ENCODE peak calls at places on chromosomes 6 and 20, in four cellular contexts. Y is EL, F is substantia nigra, G is Kasumi-1. W is an unnamed sample.

GRCh38 chr20:48822879-48823385 is 4.9 kb downstream of the PREX1 start:
- DNase-seq in Y (no peak), G (peak), F (no peak), W (peak)

GRCh38 chr20:36214684-36215256 is 21.5 kb upstream of the AAR2 start:
- DNase-seq in F (no peak), G (peak), Y (peak), W (peak)

GRCh38 chr6:163461696-163462095 is 47.2 kb downstream of the QKI start:
- DNase-seq in G (no peak), F (no peak), Y (no peak), W (no peak)

GRCh38 chr6:45184937-45185336 is 143.2 kb upstream of the RUNX2 start:
- DNase-seq in G (no peak), Y (no peak), F (no peak), W (no peak)

GRCh38 chr20:61306935-61307475 is 54.9 kb downstream of the CDH4 start:
- DNase-seq in G (no peak), F (no peak), Y (no peak), W (no peak)

GRCh38 chr6:68559052-68559451 is 76.0 kb upstream of the ADGRB3 start:
- DNase-seq in F (no peak), Y (no peak), G (peak), W (no peak)

GRCh38 chr20:24956001-24956761 is 7.1 kb downstream of the CST7 start:
- DNase-seq in Y (no peak), F (no peak), G (no peak), W (peak)

GRCh38 chr6:98833101-98834059 is 994 bp upstream of the POU3F2 start:
- DNase-seq in Y (peak), G (peak), F (peak), W (no peak)

GRCh38 chr6:147990159-147990558 is 352.5 kb upstream of the SASH1 start:
- DNase-seq in Y (no peak), G (no peak), F (no peak), W (no peak)

GRCh38 chr6:90429713-90430112 is 133.1 kb upstream of the BACH2 start:
- DNase-seq in Y (no peak), F (no peak), G (no peak), W (no peak)

GRCh38 chr20:61169870-61170269 is 82.2 kb upstream of the CDH4 start:
- DNase-seq in Y (no peak), F (no peak), G (no peak), W (no peak)

GRCh38 chr6:44699851-44700250 is 312.3 kb downstream of the CDC5L start:
- DNase-seq in F (no peak), Y (no peak), G (no peak), W (no peak)

GRCh38 chr20:62202676-62203377 is 17.3 kb downstream of the HRH3 start:
- DNase-seq in F (no peak), G (no peak), Y (no peak), W (no peak)

GRCh38 chr20:32839227-32839981 is 19.3 kb upstream of the EFCAB8 start:
- DNase-seq in Y (no peak), F (no peak), G (no peak), W (no peak)

GRCh38 chr20:10079964-10080363 is 45.2 kb downstream of the ANKEF1 start:
- DNase-seq in Y (peak), F (no peak), G (no peak), W (no peak)

GRCh38 chr20:52601295-52601971 is 370.7 kb upstream of the TSHZ2 start:
- DNase-seq in F (no peak), G (no peak), Y (no peak), W (no peak)

GRCh38 chr6:7119272-7119801 is 11.6 kb downstream of the RREB1 start:
- DNase-seq in Y (no peak), F (no peak), G (no peak), W (no peak)

GRCh38 chr20:5863040-5863811 is 87.1 kb downstream of the TRMT6 start:
- DNase-seq in G (peak), Y (peak), F (peak), W (no peak)

GRCh38 chr6:33144373-33144772 is 47.9 kb downstream of the COL11A2 start:
- DNase-seq in F (no peak), G (peak), Y (no peak), W (no peak)

GRCh38 chr20:55888655-55889054 is 116.7 kb downstream of the CBLN4 start:
- DNase-seq in Y (no peak), F (no peak), G (no peak), W (no peak)

GRCh38 chr6:77015350-77015749 is 447.9 kb downstream of the HTR1B start:
- DNase-seq in G (no peak), Y (peak), F (no peak), W (no peak)

GRCh38 chr6:140394141-140394540 is 1019.7 kb upstream of the CITED2 start:
- DNase-seq in F (no peak), G (no peak), Y (no peak), W (no peak)

GRCh38 chr6:35895560-35895959 is 25.3 kb downstream of the SRPK1 start:
- DNase-seq in F (no peak), G (no peak), Y (peak), W (no peak)

GRCh38 chr6:34692280-34692679 is 4.3 kb downstream of the ILRUN start:
- DNase-seq in Y (no peak), F (no peak), G (no peak), W (no peak)

GRCh38 chr20:32452776-32453466 is 94.8 kb downstream of the ASXL1 start:
- DNase-seq in G (no peak), Y (no peak), F (no peak), W (no peak)

GRCh38 chr20:56630086-56630493 is 984 bp downstream of the TFAP2C start:
- DNase-seq in F (no peak), Y (peak), G (no peak), W (no peak)

GRCh38 chr6:5677219-5678000 is 329.3 kb downstream of the NRN1 start:
- DNase-seq in Y (no peak), F (no peak), G (no peak), W (no peak)

GRCh38 chr6:124800222-124800621 is 162.0 kb upstream of the RNF217 start:
- DNase-seq in G (no peak), Y (no peak), F (no peak), W (no peak)

GRCh38 chr6:15523679-15524630 is 138.9 kb downstream of the DTNBP1 start:
- DNase-seq in G (no peak), F (no peak), Y (no peak), W (no peak)

GRCh38 chr6:125910518-125910917 is 46.1 kb upstream of the HINT3 start:
- DNase-seq in G (no peak), F (no peak), Y (peak), W (no peak)

GRCh38 chr20:42027746-42028268 is 409.6 kb upstream of the CHD6 start:
- DNase-seq in Y (no peak), G (no peak), F (no peak), W (no peak)

GRCh38 chr6:139588734-139589418 is 214.4 kb upstream of the CITED2 start:
- DNase-seq in Y (peak), G (no peak), F (no peak), W (no peak)

GRCh38 chr6:150380256-150380655 is 11.4 kb downstream of the IYD start:
- DNase-seq in G (no peak), Y (no peak), F (no peak), W (no peak)

GRCh38 chr6:166825553-166826145 is 130.7 kb downstream of the RNASET2 start:
- DNase-seq in F (no peak), G (no peak), Y (peak), W (no peak)

GRCh38 chr20:35710039-35710438 is 10.8 kb downstream of the ROMO1 start:
- DNase-seq in Y (no peak), G (no peak), F (no peak), W (no peak)